ENCODE peak calls at places on chromosomes 6 and 20, in seven cellular contexts. One of them, this sample, is unnamed.

GRCh38 chr6:90326404-90327057 is 29.9 kb upstream of the BACH2 start:
- DNase-seq in thoracic aorta: no peak
- DNase-seq in cardiac muscle cell: no peak
- DNase-seq in GM12865: no peak
- DNase-seq in testis: no peak
- DNase-seq in epithelial cell of proximal tubule: no peak
- DNase-seq in WTC11: no peak
- DNase-seq in this sample: no peak

GRCh38 chr20:37556538-37556937 is 28.9 kb upstream of the BLCAP start:
- DNase-seq in thoracic aorta: no peak
- DNase-seq in cardiac muscle cell: no peak
- DNase-seq in GM12865: no peak
- DNase-seq in testis: no peak
- DNase-seq in epithelial cell of proximal tubule: no peak
- DNase-seq in WTC11: no peak
- DNase-seq in this sample: no peak

GRCh38 chr6:35151472-35151871 is 10.3 kb upstream of the TCP11 start:
- DNase-seq in thoracic aorta: no peak
- DNase-seq in cardiac muscle cell: no peak
- DNase-seq in GM12865: no peak
- DNase-seq in testis: no peak
- DNase-seq in epithelial cell of proximal tubule: no peak
- DNase-seq in WTC11: no peak
- DNase-seq in this sample: no peak

GRCh38 chr6:158145940-158146339 is 22.1 kb downstream of the SERAC1 start:
- DNase-seq in thoracic aorta: no peak
- DNase-seq in cardiac muscle cell: no peak
- DNase-seq in GM12865: no peak
- DNase-seq in testis: no peak
- DNase-seq in epithelial cell of proximal tubule: no peak
- DNase-seq in WTC11: no peak
- DNase-seq in this sample: no peak

GRCh38 chr6:105302617-105303128 is 100.2 kb downstream of the PREP start:
- DNase-seq in thoracic aorta: no peak
- DNase-seq in cardiac muscle cell: no peak
- DNase-seq in GM12865: no peak
- DNase-seq in testis: no peak
- DNase-seq in epithelial cell of proximal tubule: no peak
- DNase-seq in WTC11: peak
- DNase-seq in this sample: no peak

GRCh38 chr20:63858393-63859165 is 2.7 kb upstream of the ABHD16B start:
- DNase-seq in thoracic aorta: no peak
- DNase-seq in cardiac muscle cell: peak
- DNase-seq in GM12865: no peak
- DNase-seq in testis: no peak
- DNase-seq in epithelial cell of proximal tubule: no peak
- DNase-seq in WTC11: no peak
- DNase-seq in this sample: no peak

GRCh38 chr6:68572525-68572924 is 62.6 kb upstream of the ADGRB3 start:
- DNase-seq in thoracic aorta: no peak
- DNase-seq in cardiac muscle cell: peak
- DNase-seq in GM12865: peak
- DNase-seq in testis: peak
- DNase-seq in epithelial cell of proximal tubule: peak
- DNase-seq in WTC11: peak
- DNase-seq in this sample: peak

GRCh38 chr20:64156136-64156885 is 7.9 kb upstream of the MYT1 start:
- DNase-seq in thoracic aorta: no peak
- DNase-seq in cardiac muscle cell: no peak
- DNase-seq in GM12865: no peak
- DNase-seq in testis: no peak
- DNase-seq in epithelial cell of proximal tubule: no peak
- DNase-seq in WTC11: no peak
- DNase-seq in this sample: no peak

GRCh38 chr20:5297280-5298004 is 19.3 kb downstream of the PROKR2 start:
- DNase-seq in thoracic aorta: no peak
- DNase-seq in cardiac muscle cell: peak
- DNase-seq in GM12865: no peak
- DNase-seq in testis: no peak
- DNase-seq in epithelial cell of proximal tubule: no peak
- DNase-seq in WTC11: no peak
- DNase-seq in this sample: no peak

GRCh38 chr6:18058429-18058828 is 64.0 kb downstream of the NHLRC1 start:
- DNase-seq in thoracic aorta: no peak
- DNase-seq in cardiac muscle cell: no peak
- DNase-seq in GM12865: no peak
- DNase-seq in testis: no peak
- DNase-seq in epithelial cell of proximal tubule: no peak
- DNase-seq in WTC11: no peak
- DNase-seq in this sample: no peak

GRCh38 chr6:17470209-17470952 is 77.0 kb downstream of the CAP2 start:
- DNase-seq in thoracic aorta: no peak
- DNase-seq in cardiac muscle cell: peak
- DNase-seq in GM12865: no peak
- DNase-seq in testis: no peak
- DNase-seq in epithelial cell of proximal tubule: no peak
- DNase-seq in WTC11: no peak
- DNase-seq in this sample: no peak

GRCh38 chr6:109024784-109025183 is 69.9 kb downstream of the SESN1 start:
- DNase-seq in thoracic aorta: no peak
- DNase-seq in cardiac muscle cell: peak
- DNase-seq in GM12865: no peak
- DNase-seq in testis: no peak
- DNase-seq in epithelial cell of proximal tubule: no peak
- DNase-seq in WTC11: peak
- DNase-seq in this sample: no peak

GRCh38 chr6:506508-506907 is 115.0 kb downstream of the IRF4 start:
- DNase-seq in thoracic aorta: no peak
- DNase-seq in cardiac muscle cell: no peak
- DNase-seq in GM12865: peak
- DNase-seq in testis: no peak
- DNase-seq in epithelial cell of proximal tubule: no peak
- DNase-seq in WTC11: no peak
- DNase-seq in this sample: peak

GRCh38 chr6:26609463-26609862 is 12.7 kb downstream of the ABT1 start:
- DNase-seq in thoracic aorta: no peak
- DNase-seq in cardiac muscle cell: no peak
- DNase-seq in GM12865: no peak
- DNase-seq in testis: no peak
- DNase-seq in epithelial cell of proximal tubule: no peak
- DNase-seq in WTC11: no peak
- DNase-seq in this sample: no peak

GRCh38 chr6:141421378-141421777 is 711.3 kb upstream of the GJE1 start:
- DNase-seq in thoracic aorta: no peak
- DNase-seq in cardiac muscle cell: peak
- DNase-seq in GM12865: no peak
- DNase-seq in testis: no peak
- DNase-seq in epithelial cell of proximal tubule: peak
- DNase-seq in WTC11: no peak
- DNase-seq in this sample: no peak

GRCh38 chr6:21259660-21260059 is 333.9 kb upstream of the SOX4 start:
- DNase-seq in thoracic aorta: no peak
- DNase-seq in cardiac muscle cell: no peak
- DNase-seq in GM12865: no peak
- DNase-seq in testis: no peak
- DNase-seq in epithelial cell of proximal tubule: no peak
- DNase-seq in WTC11: no peak
- DNase-seq in this sample: no peak

GRCh38 chr6:31037692-31038091 is 27.4 kb downstream of the MUC22 start:
- DNase-seq in thoracic aorta: no peak
- DNase-seq in cardiac muscle cell: no peak
- DNase-seq in GM12865: no peak
- DNase-seq in testis: no peak
- DNase-seq in epithelial cell of proximal tubule: peak
- DNase-seq in WTC11: no peak
- DNase-seq in this sample: no peak

GRCh38 chr20:38604873-38605303 is 3.3 kb downstream of the ARHGAP40 start:
- DNase-seq in thoracic aorta: no peak
- DNase-seq in cardiac muscle cell: peak
- DNase-seq in GM12865: no peak
- DNase-seq in testis: no peak
- DNase-seq in epithelial cell of proximal tubule: peak
- DNase-seq in WTC11: no peak
- DNase-seq in this sample: no peak

GRCh38 chr6:7899046-7899888 is 11.3 kb downstream of the TXNDC5 start:
- DNase-seq in thoracic aorta: no peak
- DNase-seq in cardiac muscle cell: no peak
- DNase-seq in GM12865: peak
- DNase-seq in testis: no peak
- DNase-seq in epithelial cell of proximal tubule: no peak
- DNase-seq in WTC11: peak
- DNase-seq in this sample: peak

GRCh38 chr6:16684195-16684689 is 77.0 kb downstream of the ATXN1 start:
- DNase-seq in thoracic aorta: no peak
- DNase-seq in cardiac muscle cell: peak
- DNase-seq in GM12865: no peak
- DNase-seq in testis: no peak
- DNase-seq in epithelial cell of proximal tubule: no peak
- DNase-seq in WTC11: no peak
- DNase-seq in this sample: no peak

GRCh38 chr6:168636147-168636982 is 195.4 kb downstream of the SMOC2 start:
- DNase-seq in thoracic aorta: no peak
- DNase-seq in cardiac muscle cell: no peak
- DNase-seq in GM12865: no peak
- DNase-seq in testis: no peak
- DNase-seq in epithelial cell of proximal tubule: no peak
- DNase-seq in WTC11: peak
- DNase-seq in this sample: no peak

GRCh38 chr6:82330171-82330804 is 33.3 kb upstream of the TPBG start:
- DNase-seq in thoracic aorta: no peak
- DNase-seq in cardiac muscle cell: no peak
- DNase-seq in GM12865: no peak
- DNase-seq in testis: no peak
- DNase-seq in epithelial cell of proximal tubule: no peak
- DNase-seq in WTC11: no peak
- DNase-seq in this sample: no peak

GRCh38 chr6:82333781-82334180 is 29.8 kb upstream of the TPBG start:
- DNase-seq in thoracic aorta: no peak
- DNase-seq in cardiac muscle cell: no peak
- DNase-seq in GM12865: peak
- DNase-seq in testis: no peak
- DNase-seq in epithelial cell of proximal tubule: no peak
- DNase-seq in WTC11: no peak
- DNase-seq in this sample: no peak

GRCh38 chr6:82331031-82331773 is 32.4 kb upstream of the TPBG start:
- DNase-seq in thoracic aorta: no peak
- DNase-seq in cardiac muscle cell: peak
- DNase-seq in GM12865: peak
- DNase-seq in testis: no peak
- DNase-seq in epithelial cell of proximal tubule: peak
- DNase-seq in WTC11: no peak
- DNase-seq in this sample: no peak
- TF ChIP-seq CTCF in thoracic aorta: no peak
- TF ChIP-seq CTCF in cardiac muscle cell: peak
- TF ChIP-seq CTCF in GM12865: peak
- TF ChIP-seq CTCF in testis: no peak
- TF ChIP-seq CTCF in epithelial cell of proximal tubule: peak
- TF ChIP-seq CTCF in WTC11: no peak
- TF ChIP-seq CTCF in this sample: peak

GRCh38 chr6:25125736-25126135 is 153.4 kb upstream of the CARMIL1 start:
- DNase-seq in thoracic aorta: no peak
- DNase-seq in cardiac muscle cell: no peak
- DNase-seq in GM12865: no peak
- DNase-seq in testis: no peak
- DNase-seq in epithelial cell of proximal tubule: no peak
- DNase-seq in WTC11: no peak
- DNase-seq in this sample: no peak
- TF ChIP-seq CTCF in thoracic aorta: no peak
- TF ChIP-seq CTCF in cardiac muscle cell: no peak
- TF ChIP-seq CTCF in GM12865: no peak
- TF ChIP-seq CTCF in testis: no peak
- TF ChIP-seq CTCF in epithelial cell of proximal tubule: no peak
- TF ChIP-seq CTCF in WTC11: no peak
- TF ChIP-seq CTCF in this sample: no peak

GRCh38 chr6:125951323-125951722 is 5.2 kb upstream of the HINT3 start:
- DNase-seq in thoracic aorta: no peak
- DNase-seq in cardiac muscle cell: no peak
- DNase-seq in GM12865: no peak
- DNase-seq in testis: no peak
- DNase-seq in epithelial cell of proximal tubule: no peak
- DNase-seq in WTC11: no peak
- DNase-seq in this sample: no peak

GRCh38 chr6:125952764-125953501 is 3.6 kb upstream of the HINT3 start:
- DNase-seq in thoracic aorta: no peak
- DNase-seq in cardiac muscle cell: no peak
- DNase-seq in GM12865: peak
- DNase-seq in testis: peak
- DNase-seq in epithelial cell of proximal tubule: no peak
- DNase-seq in WTC11: peak
- DNase-seq in this sample: peak

GRCh38 chr6:125950293-125950692 is 6.3 kb upstream of the HINT3 start:
- DNase-seq in thoracic aorta: no peak
- DNase-seq in cardiac muscle cell: peak
- DNase-seq in GM12865: no peak
- DNase-seq in testis: no peak
- DNase-seq in epithelial cell of proximal tubule: no peak
- DNase-seq in WTC11: peak
- DNase-seq in this sample: no peak

GRCh38 chr6:125954735-125955410 is 1.7 kb upstream of the HINT3 start:
- DNase-seq in thoracic aorta: no peak
- DNase-seq in cardiac muscle cell: no peak
- DNase-seq in GM12865: no peak
- DNase-seq in testis: no peak
- DNase-seq in epithelial cell of proximal tubule: no peak
- DNase-seq in WTC11: no peak
- DNase-seq in this sample: no peak

DNA sequence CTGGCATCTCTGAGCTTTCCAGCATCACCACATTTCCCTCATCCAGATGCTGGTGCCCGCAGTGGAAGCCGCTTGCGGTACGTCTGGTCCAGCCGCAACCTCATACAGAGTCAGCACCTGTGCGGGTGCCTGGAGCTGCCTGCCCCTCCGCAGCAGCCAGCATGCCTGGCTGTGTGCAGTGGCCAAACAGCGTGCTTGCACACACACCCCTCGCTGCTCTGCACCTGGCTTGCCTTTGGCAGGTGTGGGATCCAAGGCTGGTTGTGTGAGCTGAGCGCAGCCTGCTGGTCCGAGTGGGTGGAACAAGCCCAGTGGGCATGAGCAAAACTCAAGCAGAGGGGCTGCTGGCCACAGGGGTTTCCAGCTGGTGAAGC is 3.1 kb upstream of the HINT3 start:
- DNase-seq in thoracic aorta: no peak
- DNase-seq in cardiac muscle cell: no peak
- DNase-seq in GM12865: peak
- DNase-seq in testis: no peak
- DNase-seq in epithelial cell of proximal tubule: no peak
- DNase-seq in WTC11: peak
- DNase-seq in this sample: no peak
- TF ChIP-seq CTCF in thoracic aorta: no peak
- TF ChIP-seq CTCF in cardiac muscle cell: no peak
- TF ChIP-seq CTCF in GM12865: peak
- TF ChIP-seq CTCF in testis: no peak
- TF ChIP-seq CTCF in epithelial cell of proximal tubule: peak
- TF ChIP-seq CTCF in WTC11: no peak
- TF ChIP-seq CTCF in this sample: peak

DNA sequence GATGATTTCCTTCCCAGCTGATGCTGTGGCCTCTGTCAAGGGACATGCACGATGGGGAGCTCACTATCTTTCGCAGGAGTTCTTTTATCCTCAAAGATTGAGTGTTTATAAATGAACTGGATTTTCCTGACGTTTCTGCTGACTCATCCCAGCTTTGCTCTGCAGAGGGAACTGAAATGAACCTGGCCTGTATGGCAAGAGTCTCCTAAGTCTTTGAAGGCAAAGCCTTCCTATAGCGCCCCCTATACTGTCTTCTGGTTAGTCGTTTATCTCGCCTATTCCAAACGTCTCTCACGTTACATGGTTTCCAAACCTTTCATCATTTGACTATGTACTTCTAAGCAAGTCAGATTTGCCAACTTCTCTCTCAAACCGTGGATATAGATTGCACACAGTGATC is 565.3 kb downstream of the KIF16B start:
- DNase-seq in thoracic aorta: no peak
- DNase-seq in cardiac muscle cell: no peak
- DNase-seq in GM12865: no peak
- DNase-seq in testis: no peak
- DNase-seq in epithelial cell of proximal tubule: no peak
- DNase-seq in WTC11: no peak
- DNase-seq in this sample: no peak
- TF ChIP-seq CTCF in thoracic aorta: no peak
- TF ChIP-seq CTCF in cardiac muscle cell: no peak
- TF ChIP-seq CTCF in GM12865: no peak
- TF ChIP-seq CTCF in testis: no peak
- TF ChIP-seq CTCF in epithelial cell of proximal tubule: peak
- TF ChIP-seq CTCF in WTC11: peak
- TF ChIP-seq CTCF in this sample: no peak